ENCODE peak calls at places on chromosome 6, in nine cellular contexts. P is body of pancreas, U is breast epithelium, J is prostate gland, V is A549, F is heart left ventricle, T is IMR-90, O is Peyer's patch, I is sigmoid colon. E is an unnamed sample.

GRCh38 chr6:44179072-44179536 is 20.5 kb downstream of the CAPN11 start:
- DNase-seq in P (no peak), U (no peak), J (no peak), V (no peak), F (no peak), T (no peak), O (no peak), I (no peak), E (no peak)

GRCh38 chr6:128841518-128841917 is 41.4 kb upstream of the LAMA2 start:
- DNase-seq in P (no peak), U (no peak), J (no peak), V (no peak), F (no peak), T (no peak), O (no peak), I (no peak), E (no peak)

GRCh38 chr6:13101409-13101808 is 226.9 kb downstream of the TBC1D7 start:
- DNase-seq in P (no peak), U (no peak), J (no peak), V (no peak), F (no peak), T (no peak), O (no peak), I (no peak), E (no peak)

GRCh38 chr6:148064406-148065134 is 278.1 kb upstream of the SASH1 start:
- DNase-seq in P (no peak), U (no peak), J (no peak), V (no peak), F (peak), T (peak), O (no peak), I (no peak), E (no peak)

GRCh38 chr6:110875548-110876169 is 1.1 kb downstream of the AMD1 start:
- DNase-seq in P (peak), U (no peak), J (peak), V (peak), F (peak), T (no peak), O (peak), I (peak), E (peak)

GRCh38 chr6:138489846-138490245 is 9.4 kb downstream of the NHSL1 start:
- DNase-seq in P (no peak), U (no peak), J (no peak), V (no peak), F (no peak), T (no peak), O (no peak), I (no peak), E (no peak)

GRCh38 chr6:110357696-110358535 is at the start of gene METTL24:
- DNase-seq in P (peak), U (no peak), J (no peak), V (no peak), F (no peak), T (no peak), O (peak), I (no peak), E (no peak)

GRCh38 chr6:165663283-165663735 is 268 bp upstream of the PDE10A start:
- DNase-seq in P (no peak), U (no peak), J (no peak), V (peak), F (peak), T (peak), O (no peak), I (peak), E (no peak)

GRCh38 chr6:110518281-110518623 is 41.8 kb upstream of the SLC22A16 start:
- DNase-seq in P (no peak), U (no peak), J (no peak), V (peak), F (no peak), T (peak), O (no peak), I (no peak), E (no peak)

GRCh38 chr6:27630727-27631613 is 158.1 kb upstream of the ZNF184 start:
- DNase-seq in P (no peak), U (no peak), J (peak), V (peak), F (no peak), T (peak), O (peak), I (no peak), E (no peak)

GRCh38 chr6:12291785-12292604 is 1.8 kb downstream of the EDN1 start:
- DNase-seq in P (peak), U (no peak), J (no peak), V (peak), F (no peak), T (peak), O (peak), I (no peak), E (peak)

GRCh38 chr6:55694148-55694547 is 115.2 kb upstream of the HMGCLL1 start:
- DNase-seq in P (no peak), U (no peak), J (no peak), V (peak), F (peak), T (peak), O (no peak), I (no peak), E (no peak)

GRCh38 chr6:47200536-47201334 is 109.0 kb downstream of the TNFRSF21 start:
- DNase-seq in P (no peak), U (no peak), J (no peak), V (no peak), F (no peak), T (no peak), O (no peak), I (no peak), E (no peak)

GRCh38 chr6:150491131-150491795 is 108.4 kb upstream of the PLEKHG1 start:
- DNase-seq in P (no peak), U (no peak), J (no peak), V (no peak), F (no peak), T (no peak), O (no peak), I (no peak), E (no peak)

GRCh38 chr6:12051861-12052368 is 39.8 kb downstream of the HIVEP1 start:
- DNase-seq in P (no peak), U (no peak), J (no peak), V (no peak), F (no peak), T (peak), O (no peak), I (no peak), E (no peak)

GRCh38 chr6:107264357-107264831 is 149.1 kb upstream of the BEND3 start:
- DNase-seq in P (no peak), U (no peak), J (no peak), V (peak), F (no peak), T (peak), O (no peak), I (no peak), E (no peak)

GRCh38 chr6:163218361-163218894 is 196.1 kb upstream of the QKI start:
- DNase-seq in P (no peak), U (no peak), J (no peak), V (no peak), F (no peak), T (no peak), O (no peak), I (no peak), E (no peak)

GRCh38 chr6:125191916-125192609 is 38.5 kb downstream of the TPD52L1 start:
- DNase-seq in P (peak), U (peak), J (peak), V (peak), F (peak), T (peak), O (no peak), I (peak), E (no peak)

GRCh38 chr6:53104916-53105315 is 39.7 kb downstream of the FBXO9 start:
- DNase-seq in P (no peak), U (no peak), J (no peak), V (no peak), F (no peak), T (no peak), O (no peak), I (no peak), E (no peak)

GRCh38 chr6:4573958-4574481 is 202.2 kb upstream of the CDYL start:
- DNase-seq in P (no peak), U (no peak), J (no peak), V (no peak), F (no peak), T (peak), O (no peak), I (no peak), E (no peak)

GRCh38 chr6:45721665-45722064 is 294.0 kb downstream of the CLIC5 start:
- DNase-seq in P (no peak), U (no peak), J (no peak), V (no peak), F (no peak), T (no peak), O (no peak), I (no peak), E (no peak)

GRCh38 chr6:160135922-160136655 is 14.5 kb downstream of the SLC22A1 start:
- DNase-seq in P (no peak), U (no peak), J (no peak), V (no peak), F (no peak), T (no peak), O (no peak), I (no peak), E (no peak)

GRCh38 chr6:161001421-161001820 is 9.9 kb downstream of the MAP3K4 start:
- DNase-seq in P (peak), U (no peak), J (peak), V (no peak), F (no peak), T (no peak), O (no peak), I (no peak), E (no peak)

GRCh38 chr6:157670466-157671186 is 152.4 kb upstream of the SNX9 start:
- DNase-seq in P (no peak), U (no peak), J (no peak), V (no peak), F (no peak), T (no peak), O (peak), I (peak), E (peak)

GRCh38 chr6:80331522-80331921 is 225.1 kb downstream of the BCKDHB start:
- DNase-seq in P (no peak), U (no peak), J (no peak), V (no peak), F (no peak), T (no peak), O (no peak), I (no peak), E (no peak)

GRCh38 chr6:167791780-167792478 is 34.8 kb upstream of the AFDN start:
- DNase-seq in P (no peak), U (peak), J (peak), V (no peak), F (no peak), T (no peak), O (no peak), I (no peak), E (peak)

GRCh38 chr6:121764493-121764892 is 329.0 kb downstream of the GJA1 start:
- DNase-seq in P (no peak), U (no peak), J (no peak), V (no peak), F (no peak), T (no peak), O (no peak), I (no peak), E (no peak)

GRCh38 chr6:10613693-10614092 is 80.7 kb downstream of the C6orf52 start:
- DNase-seq in P (no peak), U (no peak), J (no peak), V (no peak), F (no peak), T (no peak), O (no peak), I (no peak), E (no peak)

GRCh38 chr6:2230659-2231277 is 14.6 kb downstream of the GMDS start:
- DNase-seq in P (no peak), U (no peak), J (no peak), V (no peak), F (no peak), T (no peak), O (no peak), I (no peak), E (no peak)

GRCh38 chr6:163579111-163579879 is 164.8 kb downstream of the QKI start:
- DNase-seq in P (no peak), U (no peak), J (no peak), V (no peak), F (no peak), T (no peak), O (no peak), I (no peak), E (no peak)

DNA sequence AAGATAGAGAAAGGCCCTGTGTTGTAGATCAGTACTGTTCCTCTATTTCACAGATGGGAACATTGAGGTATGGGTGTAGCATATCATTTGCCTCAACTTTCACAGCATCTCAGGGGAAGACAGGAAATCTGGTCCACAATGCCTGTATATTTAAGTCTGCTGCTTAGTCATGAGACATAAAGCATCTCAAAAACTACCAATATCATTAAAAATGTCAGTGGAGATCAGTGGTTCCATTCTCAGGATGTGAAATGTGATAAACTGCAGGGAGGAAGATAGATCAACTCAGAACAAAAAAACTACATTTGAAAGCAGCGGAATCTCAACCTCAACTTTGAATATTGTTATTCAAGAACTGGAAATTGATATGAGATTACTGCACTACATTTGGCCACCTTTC is 192.9 kb upstream of the PREP start:
- DNase-seq in P (no peak), U (no peak), J (no peak), V (no peak), F (no peak), T (no peak), O (no peak), I (no peak), E (no peak)
- H3K4me3 ChIP-seq in P (no peak), U (no peak), J (no peak), V (no peak), F (no peak), T (no peak), O (no peak), I (no peak), E (no peak)

GRCh38 chr6:30726506-30727413 is 6.6 kb downstream of the TUBB start:
- DNase-seq in P (no peak), U (no peak), J (no peak), V (no peak), F (no peak), T (peak), O (no peak), I (no peak), E (peak)
- TF ChIP-seq POLR2A in P (no peak), U (no peak), J (no peak), V (no peak), F (no peak), T (peak), O (no peak), I (no peak), E (no peak)

GRCh38 chr6:15503346-15503680 is 159.5 kb downstream of the DTNBP1 start:
- DNase-seq in P (no peak), U (peak), J (no peak), V (no peak), F (no peak), T (no peak), O (no peak), I (peak), E (peak)

GRCh38 chr6:15502451-15503345 is 160.1 kb downstream of the DTNBP1 start:
- DNase-seq in P (no peak), U (no peak), J (no peak), V (no peak), F (no peak), T (no peak), O (no peak), I (peak), E (peak)

GRCh38 chr6:15500078-15500740 is 162.6 kb downstream of the DTNBP1 start:
- DNase-seq in P (no peak), U (peak), J (no peak), V (no peak), F (no peak), T (no peak), O (no peak), I (peak), E (no peak)

GRCh38 chr6:15500901-15501805 is 161.7 kb downstream of the DTNBP1 start:
- DNase-seq in P (no peak), U (peak), J (no peak), V (no peak), F (no peak), T (no peak), O (no peak), I (peak), E (peak)

GRCh38 chr6:15501806-15502450 is 160.9 kb downstream of the DTNBP1 start:
- DNase-seq in P (no peak), U (peak), J (no peak), V (no peak), F (no peak), T (peak), O (no peak), I (peak), E (no peak)
- H3K4me3 ChIP-seq in P (no peak), U (no peak), J (no peak), V (no peak), F (no peak), T (no peak), O (no peak), I (no peak), E (no peak)

DNA sequence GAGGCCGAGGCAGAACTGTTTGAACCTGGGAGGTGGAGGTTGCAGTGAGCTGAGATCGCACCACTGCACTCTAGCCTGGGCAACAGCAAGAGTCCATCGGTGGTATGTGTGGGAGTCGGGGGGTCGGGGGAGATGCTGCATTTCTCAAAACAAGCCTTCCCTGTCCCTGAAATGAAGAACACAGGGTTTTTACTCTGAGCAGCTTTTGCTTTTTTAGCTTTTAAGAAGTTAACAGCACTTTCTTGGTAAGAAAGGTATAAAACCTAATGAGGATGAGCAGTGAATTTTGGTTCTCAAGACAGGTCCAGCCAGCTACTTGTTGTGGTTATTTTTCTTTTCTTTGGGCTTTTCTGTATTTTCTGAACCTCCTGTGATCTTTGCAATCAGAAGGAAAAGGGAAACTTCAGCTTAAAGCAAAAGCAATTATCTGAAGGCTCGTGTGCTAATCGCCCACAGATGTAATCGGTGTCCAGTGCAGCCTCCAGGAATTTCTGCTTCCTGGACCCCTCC is 3.7 kb downstream of the RPL10A start:
- DNase-seq in P (no peak), U (no peak), J (no peak), V (no peak), F (no peak), T (no peak), O (no peak), I (no peak), E (no peak)
- TF ChIP-seq POLR2A in P (no peak), U (no peak), J (no peak), V (no peak), F (no peak), T (no peak), O (no peak), I (no peak), E (no peak)

E was measured in spleen.